ENCODE peak calls at places on chromosomes 2 and 18, in seven cellular contexts. B, Q, P, Y, J, D and Z are unnamed samples.

GRCh38 chr2:216654528-216655052 is 21.4 kb downstream of the IGFBP2 start:
- DNase-seq in B (no peak), Q (no peak), P (no peak), Y (no peak), J (no peak), D (no peak), Z (no peak)

GRCh38 chr18:7272268-7273049 is 41.6 kb downstream of the LRRC30 start:
- DNase-seq in B (peak), Q (no peak), P (peak), Y (peak), J (no peak), D (no peak), Z (no peak)

GRCh38 chr2:174683392-174683759 is 80.9 kb downstream of the CHRNA1 start:
- DNase-seq in B (no peak), Q (no peak), P (no peak), Y (peak), J (peak), D (no peak), Z (no peak)

GRCh38 chr2:82282111-82282882 is 1977.7 kb upstream of the LRRTM1 start:
- DNase-seq in B (no peak), Q (no peak), P (no peak), Y (no peak), J (no peak), D (no peak), Z (no peak)

GRCh38 chr2:143700865-143701264 is 571.6 kb downstream of the ARHGAP15 start:
- DNase-seq in B (no peak), Q (no peak), P (no peak), Y (no peak), J (no peak), D (no peak), Z (no peak)

GRCh38 chr2:55268288-55268906 is 634 bp downstream of the MTIF2 start:
- DNase-seq in B (no peak), Q (no peak), P (no peak), Y (no peak), J (peak), D (no peak), Z (no peak)

GRCh38 chr2:111139637-111140317 is 19.1 kb downstream of the BCL2L11 start:
- DNase-seq in B (peak), Q (peak), P (no peak), Y (no peak), J (no peak), D (peak), Z (no peak)

GRCh38 chr2:217858519-217859466 is 144.0 kb downstream of the TNS1 start:
- DNase-seq in B (no peak), Q (no peak), P (peak), Y (peak), J (no peak), D (no peak), Z (no peak)

GRCh38 chr18:72848534-72849237 is 19.1 kb downstream of the NETO1 start:
- DNase-seq in B (peak), Q (no peak), P (no peak), Y (no peak), J (no peak), D (no peak), Z (no peak)

GRCh38 chr2:649461-650342 is 27.5 kb downstream of the TMEM18 start:
- DNase-seq in B (no peak), Q (no peak), P (no peak), Y (no peak), J (no peak), D (no peak), Z (peak)

GRCh38 chr2:3627500-3628100 is 30.4 kb upstream of the ALLC start:
- DNase-seq in B (no peak), Q (no peak), P (no peak), Y (no peak), J (no peak), D (no peak), Z (no peak)

GRCh38 chr2:105092797-105093196 is 54.9 kb downstream of the MRPS9 start:
- DNase-seq in B (no peak), Q (no peak), P (no peak), Y (no peak), J (no peak), D (no peak), Z (no peak)

GRCh38 chr2:61244694-61245093 is 82.7 kb downstream of the C2orf74 start:
- DNase-seq in B (no peak), Q (no peak), P (no peak), Y (no peak), J (no peak), D (no peak), Z (no peak)

GRCh38 chr2:157839162-157839801 is 36.8 kb downstream of the ACVR1 start:
- DNase-seq in B (no peak), Q (peak), P (no peak), Y (peak), J (no peak), D (peak), Z (no peak)